ENCODE peak calls at places on chromosomes 7 and 10, in four cellular contexts. U is GM12878, I is A549, L is K562. F is an unnamed sample.

GRCh38 chr7:26409636-26410035 is 118.0 kb downstream of the SNX10 start:
- DNase-seq in U (no peak), I (no peak), L (no peak), F (no peak)

GRCh38 chr10:101122270-101123084 is 8.6 kb upstream of the TLX1 start:
- DNase-seq in U (no peak), I (no peak), L (no peak), F (no peak)

GRCh38 chr7:25861704-25862253 is 290.2 kb upstream of the NFE2L3 start:
- DNase-seq in U (no peak), I (no peak), L (no peak), F (peak)

GRCh38 chr10:125284875-125285597 is 124.7 kb upstream of the CTBP2 start:
- DNase-seq in U (no peak), I (no peak), L (peak), F (peak)

GRCh38 chr10:44427479-44427878 is 42.6 kb upstream of the CXCL12 start:
- DNase-seq in U (no peak), I (no peak), L (no peak), F (no peak)

GRCh38 chr7:102072636-102073209 is 213.9 kb upstream of the SH2B2 start:
- DNase-seq in U (no peak), I (no peak), L (no peak), F (no peak)

GRCh38 chr10:24825551-24825950 is 101.9 kb upstream of the ARHGAP21 start:
- DNase-seq in U (no peak), I (no peak), L (no peak), F (no peak)

GRCh38 chr7:24778543-24779282 is 21.4 kb upstream of the GSDME start:
- DNase-seq in U (no peak), I (no peak), L (no peak), F (peak)

GRCh38 chr10:47366731-47367460 is 17.2 kb downstream of the ZNF488 start:
- DNase-seq in U (no peak), I (no peak), L (no peak), F (no peak)

GRCh38 chr7:124171068-124171467 is 138.2 kb upstream of the TMEM229A start:
- DNase-seq in U (no peak), I (no peak), L (no peak), F (peak)

GRCh38 chr10:3146289-3146688 is 26.3 kb downstream of the PITRM1 start:
- DNase-seq in U (no peak), I (no peak), L (no peak), F (no peak)

GRCh38 chr10:112395809-112396530 is 22.1 kb downstream of the ACSL5 start:
- DNase-seq in U (no peak), I (no peak), L (no peak), F (no peak)

GRCh38 chr7:111568419-111568818 is 6.1 kb upstream of the IMMP2L start:
- DNase-seq in U (no peak), I (no peak), L (no peak), F (no peak)

DNA sequence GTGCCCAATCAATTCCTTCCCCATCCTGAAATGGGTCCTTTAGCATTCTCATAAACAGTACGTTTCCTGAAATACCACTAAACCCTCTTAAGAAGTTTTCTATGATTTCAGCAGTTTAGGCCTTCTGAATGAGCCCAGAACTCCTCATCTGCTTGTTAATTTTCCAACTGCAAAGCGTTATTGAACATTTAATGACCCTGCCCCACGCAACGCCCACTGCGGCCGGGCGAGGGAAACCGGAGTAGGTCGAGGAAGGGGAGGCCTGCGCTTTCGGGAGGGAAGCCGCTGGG is 608 bp upstream of the UBN2 start:
- DNase-seq in U (no peak), I (no peak), L (no peak), F (no peak)
- TF ChIP-seq CTCF in U (no peak), I (no peak), L (no peak), F (no peak)

GRCh38 chr7:121071662-121072061 is 83.2 kb downstream of the CPED1 start:
- DNase-seq in U (no peak), I (no peak), L (peak), F (no peak)
- TF ChIP-seq MYC in U (no peak), I (no peak), L (no peak), F (no peak)

GRCh38 chr7:131108212-131108980 is 219.3 kb upstream of the MKLN1 start:
- DNase-seq in U (no peak), I (no peak), L (no peak), F (peak)
- TF ChIP-seq POLR2A in U (peak), I (no peak), L (peak), F (no peak)

DNA sequence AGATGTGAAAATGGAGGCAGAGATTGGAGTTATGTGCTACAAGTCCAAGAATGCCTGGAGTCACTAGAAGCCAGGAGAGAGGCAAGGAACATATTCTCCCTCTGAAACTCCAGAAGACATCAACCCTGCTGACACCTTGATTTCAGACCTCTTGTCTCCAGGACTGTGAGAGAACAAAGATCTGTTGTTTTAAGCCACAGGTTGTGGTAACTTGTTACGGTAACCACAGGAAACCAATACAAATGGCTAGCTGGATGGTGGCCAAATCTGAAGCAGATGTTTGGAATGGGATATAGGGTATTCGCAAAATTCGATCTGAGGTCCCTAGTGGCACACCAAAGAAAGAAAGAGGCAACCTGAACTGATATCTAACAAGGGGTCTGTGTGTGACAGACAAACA is 129.0 kb downstream of the HERPUD2 start:
- DNase-seq in U (no peak), I (no peak), L (no peak), F (no peak)
- TF ChIP-seq CTCF in U (no peak), I (no peak), L (no peak), F (no peak)

DNA sequence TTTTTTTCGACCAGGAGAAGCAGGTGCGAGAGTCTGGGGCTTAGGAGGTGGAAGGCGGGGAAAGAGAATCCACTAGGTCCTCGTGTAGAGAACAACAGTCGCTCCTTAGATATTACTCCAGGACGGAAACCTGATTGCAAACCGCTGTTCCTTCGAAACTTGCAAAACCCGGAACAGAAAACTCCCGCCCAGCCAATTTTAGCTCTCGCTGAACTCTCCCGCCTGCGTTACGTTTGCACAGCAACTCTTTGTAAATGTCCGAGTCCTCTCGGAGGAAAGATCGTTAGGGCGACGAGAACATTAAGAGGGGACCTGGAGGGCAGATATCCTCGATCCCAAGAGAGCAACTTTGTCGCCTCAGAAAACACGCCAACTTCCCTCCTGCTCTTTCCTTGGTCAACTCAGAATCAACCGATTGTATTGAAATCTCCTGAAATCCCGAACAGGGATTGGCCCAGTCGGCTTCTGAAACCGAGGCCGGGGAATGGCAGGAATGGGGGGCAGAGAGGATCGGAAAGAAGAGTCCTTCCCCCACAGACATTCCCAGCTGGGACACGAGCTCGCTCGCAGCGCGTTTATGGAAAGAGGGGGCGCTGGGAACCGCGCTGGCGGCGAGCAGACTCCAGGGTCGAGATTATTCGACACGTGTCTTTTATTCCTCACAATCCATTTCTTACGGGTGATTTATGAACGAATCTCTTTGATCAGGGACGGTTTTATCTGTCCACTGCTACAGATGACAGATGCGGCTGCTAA is 9.9 kb downstream of the TWIST1 start:
- DNase-seq in U (no peak), I (no peak), L (no peak), F (peak)
- TF ChIP-seq MYC in U (no peak), I (no peak), L (no peak), F (no peak)

GRCh38 chr7:44067064-44067951 is 1.9 kb upstream of the PGAM2 start:
- DNase-seq in U (no peak), I (no peak), L (peak), F (peak)

GRCh38 chr7:44065431-44066110 is at the start of gene PGAM2:
- DNase-seq in U (no peak), I (no peak), L (no peak), F (peak)

GRCh38 chr7:44066494-44067063 is 1.2 kb upstream of the PGAM2 start:
- DNase-seq in U (no peak), I (no peak), L (no peak), F (peak)

GRCh38 chr7:44066111-44066460 is 719 bp upstream of the PGAM2 start:
- DNase-seq in U (no peak), I (no peak), L (no peak), F (no peak)

GRCh38 chr7:44068054-44068453 is 2.7 kb upstream of the PGAM2 start:
- DNase-seq in U (no peak), I (no peak), L (no peak), F (no peak)
- TF ChIP-seq POLR2A in U (peak), I (no peak), L (peak), F (no peak)

GRCh38 chr10:14971867-14972448 is 12.8 kb downstream of the MEIG1 start:
- DNase-seq in U (no peak), I (no peak), L (no peak), F (peak)

DNA sequence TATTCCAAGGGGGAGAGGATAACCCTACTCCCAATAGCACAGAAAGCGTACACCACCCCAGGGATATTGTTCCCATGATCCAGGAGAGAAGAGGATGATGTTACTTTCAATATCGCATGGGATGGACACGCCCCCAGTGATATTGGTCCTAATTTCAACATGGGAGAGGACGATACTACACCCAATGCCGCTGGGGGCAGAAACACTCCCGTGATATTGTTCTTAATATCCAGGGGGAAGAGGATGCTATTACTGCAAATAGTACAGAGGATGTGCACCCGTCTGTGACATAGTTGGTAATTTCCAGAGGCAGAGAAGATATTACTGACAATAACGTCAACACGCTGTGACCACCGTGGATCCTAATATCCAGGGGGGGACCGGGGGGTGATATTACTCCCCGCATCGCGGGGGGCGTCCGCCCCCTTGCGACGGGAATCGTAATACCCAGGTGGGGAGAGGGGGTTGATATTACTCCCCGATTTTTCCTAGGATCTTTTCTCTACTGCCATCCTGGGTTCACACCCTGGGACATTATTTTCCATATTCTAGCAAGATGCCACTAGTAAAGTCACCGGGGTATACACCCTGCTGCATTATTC is 16.6 kb downstream of the MEIG1 start:
- DNase-seq in U (no peak), I (no peak), L (peak), F (no peak)
- TF ChIP-seq CTCF in U (peak), I (peak), L (peak), F (no peak)

GRCh38 chr10:48608926-48609325 is 4.1 kb upstream of the ARHGAP22 start:
- DNase-seq in U (no peak), I (no peak), L (no peak), F (no peak)

GRCh38 chr10:48607356-48608278 is 2.7 kb upstream of the ARHGAP22 start:
- DNase-seq in U (no peak), I (no peak), L (no peak), F (peak)

GRCh38 chr10:48606530-48607355 is 1.9 kb upstream of the ARHGAP22 start:
- DNase-seq in U (no peak), I (no peak), L (no peak), F (peak)

GRCh38 chr10:48609441-48609840 is 4.6 kb upstream of the ARHGAP22 start:
- DNase-seq in U (no peak), I (no peak), L (no peak), F (no peak)

DNA sequence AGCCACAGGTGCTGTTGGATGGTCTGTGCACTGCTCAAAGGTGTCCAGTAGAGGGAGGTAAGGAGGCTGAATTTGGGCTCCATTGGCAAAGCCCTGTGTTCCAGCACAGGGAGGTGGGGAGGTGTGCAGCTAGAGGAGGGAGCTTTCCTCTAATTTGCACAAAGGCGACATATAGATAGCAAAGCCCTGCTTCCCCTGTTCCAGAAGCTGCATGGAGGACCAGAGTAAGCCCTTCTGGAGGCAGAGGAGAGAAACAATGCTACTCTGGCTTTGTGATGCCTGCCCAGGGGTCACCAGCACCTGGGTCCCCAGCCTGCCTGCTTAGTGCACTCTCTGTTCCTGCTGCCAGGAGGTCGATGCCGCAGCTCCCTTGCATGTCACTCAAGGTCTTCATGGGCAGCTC is 3.4 kb upstream of the ARHGAP22 start:
- DNase-seq in U (peak), I (peak), L (peak), F (peak)
- TF ChIP-seq MYC in U (no peak), I (no peak), L (no peak), F (no peak)

GRCh38 chr7:150513758-150514157 is 914 bp upstream of the GIMAP7 start:
- DNase-seq in U (no peak), I (no peak), L (no peak), F (no peak)

GRCh38 chr7:150515752-150516151 is 1.1 kb downstream of the GIMAP7 start:
- DNase-seq in U (no peak), I (no peak), L (no peak), F (no peak)

GRCh38 chr7:150516956-150517355 is 2.3 kb downstream of the GIMAP7 start:
- DNase-seq in U (no peak), I (no peak), L (no peak), F (no peak)

GRCh38 chr7:150515248-150515647 is 576 bp downstream of the GIMAP7 start:
- DNase-seq in U (no peak), I (no peak), L (no peak), F (no peak)

GRCh38 chr7:150514748-150515222 is at the start of gene GIMAP7:
- DNase-seq in U (peak), I (no peak), L (no peak), F (no peak)
- TF ChIP-seq POLR2A in U (peak), I (no peak), L (no peak), F (no peak)